ENCODE peak calls at places on chromosomes 12 and 14, in five cellular contexts. One of them, this sample, is unnamed.

GRCh38 chr14:29832042-29832441 is 95.6 kb downstream of the PRKD1 start:
- ATAC-seq in body of pancreas: no peak
- ATAC-seq in HCT116: no peak
- ATAC-seq in HepG2: no peak
- ATAC-seq in IMR-90: no peak
- ATAC-seq in this sample: no peak

GRCh38 chr12:76249501-76249900 is 98.7 kb downstream of the BBS10 start:
- ATAC-seq in body of pancreas: no peak
- ATAC-seq in HCT116: no peak
- ATAC-seq in HepG2: no peak
- ATAC-seq in IMR-90: no peak
- ATAC-seq in this sample: no peak

GRCh38 chr12:51818086-51818485 is 30.4 kb downstream of the FIGNL2 start:
- ATAC-seq in body of pancreas: no peak
- ATAC-seq in HCT116: no peak
- ATAC-seq in HepG2: no peak
- ATAC-seq in IMR-90: no peak
- ATAC-seq in this sample: no peak

GRCh38 chr12:94660436-94660835 is 10.1 kb upstream of the TMCC3 start:
- ATAC-seq in body of pancreas: no peak
- ATAC-seq in HCT116: no peak
- ATAC-seq in HepG2: no peak
- ATAC-seq in IMR-90: no peak
- ATAC-seq in this sample: no peak

GRCh38 chr12:94025730-94026129 is 122.6 kb upstream of the PLXNC1 start:
- ATAC-seq in body of pancreas: no peak
- ATAC-seq in HCT116: no peak
- ATAC-seq in HepG2: no peak
- ATAC-seq in IMR-90: no peak
- ATAC-seq in this sample: no peak

GRCh38 chr14:66540038-66540437 is 32.1 kb downstream of the GPHN start:
- ATAC-seq in body of pancreas: no peak
- ATAC-seq in HCT116: no peak
- ATAC-seq in HepG2: no peak
- ATAC-seq in IMR-90: no peak
- ATAC-seq in this sample: no peak

GRCh38 chr14:72574687-72575086 is 319.2 kb downstream of the DPF3 start:
- ATAC-seq in body of pancreas: no peak
- ATAC-seq in HCT116: no peak
- ATAC-seq in HepG2: no peak
- ATAC-seq in IMR-90: no peak
- ATAC-seq in this sample: no peak

GRCh38 chr12:115070313-115070712 is 386.3 kb upstream of the TBX3 start:
- ATAC-seq in body of pancreas: no peak
- ATAC-seq in HCT116: no peak
- ATAC-seq in HepG2: no peak
- ATAC-seq in IMR-90: no peak
- ATAC-seq in this sample: no peak

GRCh38 chr14:106396999-106397398 is 870.6 kb downstream of the TMEM121 start:
- ATAC-seq in body of pancreas: no peak
- ATAC-seq in HCT116: no peak
- ATAC-seq in HepG2: no peak
- ATAC-seq in IMR-90: no peak
- ATAC-seq in this sample: no peak

GRCh38 chr12:22396253-22396652 is 61.7 kb upstream of the ST8SIA1 start:
- ATAC-seq in body of pancreas: no peak
- ATAC-seq in HCT116: no peak
- ATAC-seq in HepG2: no peak
- ATAC-seq in IMR-90: no peak
- ATAC-seq in this sample: no peak

GRCh38 chr14:30389901-30390394 is 169.0 kb upstream of the G2E3 start:
- ATAC-seq in body of pancreas: no peak
- ATAC-seq in HCT116: no peak
- ATAC-seq in HepG2: peak; percentile 53
- ATAC-seq in IMR-90: no peak
- ATAC-seq in this sample: no peak

GRCh38 chr14:103427485-103428443 is 42.5 kb downstream of the MARK3 start:
- ATAC-seq in body of pancreas: no peak
- ATAC-seq in HCT116: peak; percentile 22
- ATAC-seq in HepG2: no peak
- ATAC-seq in IMR-90: peak; percentile 52
- ATAC-seq in this sample: no peak

GRCh38 chr12:128007250-128007649 is 259.7 kb upstream of the TMEM132C start:
- ATAC-seq in body of pancreas: no peak
- ATAC-seq in HCT116: no peak
- ATAC-seq in HepG2: no peak
- ATAC-seq in IMR-90: no peak
- ATAC-seq in this sample: no peak

GRCh38 chr12:117031843-117032592 is 67.2 kb downstream of the TESC start:
- ATAC-seq in body of pancreas: no peak
- ATAC-seq in HCT116: no peak
- ATAC-seq in HepG2: no peak
- ATAC-seq in IMR-90: no peak
- ATAC-seq in this sample: no peak

GRCh38 chr14:31819281-31819680 is 257.8 kb upstream of the ARHGAP5 start:
- ATAC-seq in body of pancreas: no peak
- ATAC-seq in HCT116: no peak
- ATAC-seq in HepG2: no peak
- ATAC-seq in IMR-90: no peak
- ATAC-seq in this sample: no peak

GRCh38 chr12:79454338-79454777 is 236.4 kb downstream of the PAWR start:
- ATAC-seq in body of pancreas: no peak
- ATAC-seq in HCT116: no peak
- ATAC-seq in HepG2: peak; percentile 52
- ATAC-seq in IMR-90: peak; percentile 65
- ATAC-seq in this sample: no peak

GRCh38 chr12:1162083-1162760 is 171.2 kb downstream of the ERC1 start:
- ATAC-seq in body of pancreas: no peak
- ATAC-seq in HCT116: no peak
- ATAC-seq in HepG2: no peak
- ATAC-seq in IMR-90: no peak
- ATAC-seq in this sample: no peak

GRCh38 chr12:91913651-91914050 is 232.0 kb downstream of the BTG1 start:
- ATAC-seq in body of pancreas: no peak
- ATAC-seq in HCT116: no peak
- ATAC-seq in HepG2: no peak
- ATAC-seq in IMR-90: no peak
- ATAC-seq in this sample: no peak
- H3K4me3 ChIP-seq in body of pancreas: no peak overlapping the region
- H3K4me3 ChIP-seq in HCT116: no peak overlapping the region
- H3K4me3 ChIP-seq in HepG2: no peak overlapping the region
- H3K4me3 ChIP-seq in IMR-90: no peak overlapping the region
- H3K4me3 ChIP-seq in this sample: no peak overlapping the region

GRCh38 chr14:93184391-93185332 is at the start of the genes LYSET and MOAP1:
- ATAC-seq in body of pancreas: peak; percentile 94
- ATAC-seq in HCT116: peak; percentile 86
- ATAC-seq in HepG2: peak; percentile 94
- ATAC-seq in IMR-90: peak; percentile 90
- ATAC-seq in this sample: peak; percentile 96
- TF ChIP-seq POLR2A in body of pancreas: peak; percentile 93
- TF ChIP-seq POLR2A in HCT116: peak; percentile 15
- TF ChIP-seq POLR2A in HepG2: peak; percentile 95
- TF ChIP-seq POLR2A in IMR-90: peak; percentile 87
- TF ChIP-seq POLR2A in this sample: peak; percentile 71

DNA sequence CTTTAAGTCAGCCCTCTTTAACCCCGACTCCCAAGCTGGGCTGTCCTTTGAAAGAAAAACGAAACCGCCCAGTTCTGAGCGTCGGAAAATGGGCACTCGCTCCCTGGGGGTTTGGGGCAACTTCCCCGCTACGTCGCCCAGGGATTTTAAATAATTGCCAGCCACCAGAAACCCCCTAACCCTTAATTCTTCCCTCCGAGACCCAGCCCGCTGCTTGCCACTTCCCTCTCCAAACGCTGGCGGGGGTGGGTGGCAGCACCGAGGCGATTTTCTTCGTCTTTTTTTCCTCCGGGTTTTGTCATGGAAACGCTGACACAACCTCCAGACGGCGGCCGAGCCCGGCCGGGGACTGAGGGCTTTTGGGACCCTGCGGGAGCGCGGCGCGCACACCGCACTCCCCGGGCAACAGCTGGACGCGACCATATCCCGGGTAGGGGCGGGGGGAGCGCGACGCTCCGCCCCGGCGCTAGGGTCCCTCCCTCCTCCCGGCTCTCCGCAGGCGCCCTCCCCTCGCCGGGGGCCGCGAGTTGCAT is at the start of gene CHST11:
- ATAC-seq in body of pancreas: peak; percentile 83
- ATAC-seq in HCT116: peak; percentile 80
- ATAC-seq in HepG2: peak; percentile 65
- ATAC-seq in IMR-90: peak; percentile 95
- ATAC-seq in this sample: peak; percentile 88
- TF ChIP-seq CTCF in body of pancreas: peak; percentile 46
- TF ChIP-seq CTCF in HCT116: no peak
- TF ChIP-seq CTCF in HepG2: no peak
- TF ChIP-seq CTCF in IMR-90: peak; percentile 18
- TF ChIP-seq CTCF in this sample: peak; percentile 44

DNA sequence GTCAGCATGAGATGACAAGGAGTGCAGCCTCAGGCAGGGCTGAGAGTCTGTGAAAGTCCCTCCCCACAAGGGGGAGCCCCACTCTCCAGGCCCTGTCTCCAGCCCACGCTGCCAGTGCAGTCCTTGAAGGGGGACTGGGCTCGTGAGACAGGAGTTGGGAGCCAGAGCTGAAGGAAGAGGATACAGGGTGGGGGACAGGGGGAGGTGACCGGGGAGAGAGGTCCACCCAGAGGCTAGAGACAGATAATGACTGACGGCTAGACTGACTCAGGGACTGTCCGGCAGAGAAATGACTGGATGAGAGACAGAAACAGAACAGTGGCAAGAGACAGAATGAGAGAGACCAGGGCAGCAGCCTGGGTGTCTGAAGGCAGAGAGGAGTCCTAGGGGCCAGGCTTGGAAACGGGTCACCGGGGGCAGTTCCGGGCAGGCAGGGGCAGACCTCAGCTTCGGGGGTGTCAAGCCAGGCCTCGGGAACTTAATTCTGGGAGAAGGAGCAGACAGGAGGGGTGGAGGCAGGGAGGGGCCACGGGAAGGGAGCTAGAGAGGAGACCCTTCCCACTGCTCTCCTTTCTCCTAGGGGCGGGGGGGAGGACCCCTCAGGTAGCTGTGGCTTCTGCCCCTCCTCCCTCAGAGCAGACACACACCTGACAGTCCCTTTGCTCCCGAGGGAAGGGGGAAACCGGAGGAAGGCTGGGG is 914 bp downstream of the CDH24 start:
- ATAC-seq in body of pancreas: peak; percentile 49
- ATAC-seq in HCT116: peak; percentile 75
- ATAC-seq in HepG2: peak; percentile 74
- ATAC-seq in IMR-90: peak; percentile 70
- ATAC-seq in this sample: no peak
- H3K4me3 ChIP-seq in body of pancreas: no peak overlapping the region
- H3K4me3 ChIP-seq in HCT116: peak overlapping the region; percentile 61
- H3K4me3 ChIP-seq in HepG2: peak overlapping the region; percentile 64
- H3K4me3 ChIP-seq in IMR-90: peak overlapping the region; percentile 62
- H3K4me3 ChIP-seq in this sample: no peak overlapping the region